ENCODE peak calls at places on chromosomes 11 and 22, in five cellular contexts. P is GM13976, X is H9, E is epithelial cell of esophagus, F is A549. Q is an unnamed sample.

GRCh38 chr11:121435796-121436511 is 16.2 kb upstream of the SORL1 start:
- DNase-seq in P (no peak), X (no peak), E (no peak), F (no peak), Q (no peak)

GRCh38 chr11:30348035-30348434 is 25.1 kb downstream of the ARL14EP start:
- DNase-seq in P (no peak), X (no peak), E (no peak), F (no peak), Q (no peak)

GRCh38 chr11:101442171-101442570 is 141.6 kb downstream of the TRPC6 start:
- DNase-seq in P (no peak), X (no peak), E (no peak), F (no peak), Q (no peak)

GRCh38 chr22:30649430-30650007 is 13.9 kb downstream of the SLC35E4 start:
- DNase-seq in P (peak; percentile 82), X (peak; percentile 43), E (peak; percentile 94), F (no peak), Q (peak; percentile 45)

GRCh38 chr22:25281675-25282345 is 62.4 kb downstream of the CRYBB2 start:
- DNase-seq in P (no peak), X (peak; percentile 44), E (no peak), F (no peak), Q (no peak)

GRCh38 chr22:21915624-21916308 is 36.9 kb downstream of the PPM1F start:
- DNase-seq in P (peak; percentile 22), X (no peak), E (no peak), F (no peak), Q (no peak)

GRCh38 chr22:31229402-31230140 is 17.5 kb downstream of the LIMK2 start:
- DNase-seq in P (no peak), X (no peak), E (no peak), F (no peak), Q (no peak)

GRCh38 chr22:35648066-35649025 is at the start of gene APOL6:
- DNase-seq in P (peak; percentile 67), X (peak; percentile 32), E (peak; percentile 57), F (peak; percentile 15), Q (peak; percentile 33)

GRCh38 chr11:2992234-2992999 is at the start of gene NAP1L4:
- DNase-seq in P (peak; percentile 99), X (peak; percentile 98), E (peak; percentile 98), F (peak; percentile 100), Q (peak; percentile 89)

GRCh38 chr11:87394924-87395323 is 357.2 kb downstream of the TMEM135 start:
- DNase-seq in P (no peak), X (no peak), E (peak; percentile 31), F (no peak), Q (no peak)

GRCh38 chr11:129910360-129910759 is 15.0 kb upstream of the NFRKB start:
- DNase-seq in P (no peak), X (peak; percentile 55), E (no peak), F (no peak), Q (no peak)

GRCh38 chr11:66069715-66070603 is at the start of gene PACS1:
- DNase-seq in P (peak; percentile 91), X (peak; percentile 73), E (peak; percentile 65), F (peak; percentile 74), Q (peak; percentile 82)

GRCh38 chr11:66068154-66068821 is 1.8 kb upstream of the PACS1 start:
- DNase-seq in P (peak; percentile 70), X (peak; percentile 90), E (peak; percentile 77), F (peak; percentile 77), Q (peak; percentile 59)

GRCh38 chr11:66070604-66071325 is 693 bp downstream of the PACS1 start:
- DNase-seq in P (peak; percentile 52), X (peak; percentile 44), E (peak; percentile 53), F (peak; percentile 38), Q (no peak)

GRCh38 chr11:66067640-66068039 is 2.4 kb upstream of the PACS1 start:
- DNase-seq in P (no peak), X (no peak), E (no peak), F (no peak), Q (no peak)

DNA sequence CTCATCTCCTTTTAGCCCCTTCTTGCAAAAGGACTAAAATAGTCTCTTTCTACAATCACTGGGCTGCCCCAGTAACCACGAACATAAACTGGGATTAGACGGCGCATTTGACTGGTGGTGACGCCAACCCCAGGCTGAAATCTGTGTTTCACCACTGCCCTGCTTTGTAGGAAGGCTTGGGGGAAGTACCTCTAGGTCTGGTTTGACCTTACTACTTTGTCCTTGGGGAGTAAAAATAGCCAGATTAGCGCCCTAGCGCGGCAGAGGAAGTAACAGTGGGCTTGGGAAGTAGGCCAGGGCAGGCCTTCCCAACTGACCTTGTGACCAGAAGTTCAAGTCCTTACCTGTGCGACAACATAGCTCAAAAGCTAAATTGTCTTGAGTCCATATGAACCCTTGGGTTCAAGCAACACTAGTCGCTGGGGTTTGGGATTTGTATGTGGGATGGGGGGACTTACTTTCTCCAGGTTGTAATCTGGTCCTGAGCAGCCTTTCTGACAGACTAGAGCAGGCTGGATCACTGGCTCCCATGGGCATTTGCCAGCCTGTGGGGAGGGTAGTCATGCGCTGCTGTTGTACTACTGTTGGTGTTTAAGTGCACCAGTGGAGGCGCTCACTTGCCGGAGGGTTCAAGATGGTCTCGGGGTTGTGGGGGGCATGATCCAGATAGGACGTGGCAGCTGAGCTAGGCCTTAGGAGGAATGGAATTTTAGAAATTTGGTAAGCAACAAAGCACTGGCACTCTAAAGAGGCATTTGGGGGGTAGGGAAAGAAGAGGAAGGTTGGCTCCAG is 953 bp upstream of the PACS1 start:
- DNase-seq in P (peak; percentile 64), X (no peak), E (peak; percentile 50), F (peak; percentile 77), Q (peak; percentile 52)
- TF ChIP-seq CTCF in P (no peak), X (peak; percentile 36), E (peak; percentile 31), F (peak; percentile 20), Q (no peak)

GRCh38 chr11:27528711-27529110 is 22.1 kb upstream of the LIN7C start:
- DNase-seq in P (no peak), X (no peak), E (no peak), F (no peak), Q (no peak)
- TF ChIP-seq CTCF in P (no peak), X (no peak), E (no peak), F (peak; percentile 13), Q (no peak)

GRCh38 chr11:132856032-132856431 is 676.3 kb downstream of the OPCML start:
- DNase-seq in P (no peak), X (no peak), E (no peak), F (no peak), Q (no peak)

GRCh38 chr11:132862137-132862536 is 670.2 kb downstream of the OPCML start:
- DNase-seq in P (no peak), X (no peak), E (no peak), F (no peak), Q (no peak)

GRCh38 chr11:132853886-132854285 is 678.4 kb downstream of the OPCML start:
- DNase-seq in P (no peak), X (no peak), E (no peak), F (no peak), Q (no peak)

GRCh38 chr11:132855516-132855915 is 676.8 kb downstream of the OPCML start:
- DNase-seq in P (no peak), X (no peak), E (peak; percentile 85), F (no peak), Q (no peak)

DNA sequence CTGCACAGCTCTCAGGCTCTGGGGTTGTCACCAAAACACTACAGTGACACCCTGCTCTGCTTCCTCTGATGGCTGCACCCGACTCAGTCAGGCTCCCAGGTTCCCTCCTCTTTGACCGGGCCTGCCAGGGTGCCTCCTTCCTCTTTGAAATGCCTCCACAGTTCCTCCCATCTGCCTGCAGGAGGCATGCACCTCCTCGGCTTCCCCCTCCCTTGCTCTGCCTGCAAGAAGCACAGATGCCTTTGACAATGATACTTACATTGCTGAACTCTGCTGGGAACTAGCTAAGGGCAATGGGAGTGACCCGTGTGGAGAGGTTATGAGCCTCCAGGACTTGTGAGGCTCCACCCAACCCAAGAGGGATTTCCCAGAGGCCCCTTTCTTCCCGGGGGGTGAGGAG is 674.1 kb downstream of the OPCML start:
- DNase-seq in P (no peak), X (peak; percentile 85), E (peak; percentile 69), F (no peak), Q (no peak)
- TF ChIP-seq CTCF in P (no peak), X (peak; percentile 63), E (peak; percentile 60), F (no peak), Q (no peak)

DNA sequence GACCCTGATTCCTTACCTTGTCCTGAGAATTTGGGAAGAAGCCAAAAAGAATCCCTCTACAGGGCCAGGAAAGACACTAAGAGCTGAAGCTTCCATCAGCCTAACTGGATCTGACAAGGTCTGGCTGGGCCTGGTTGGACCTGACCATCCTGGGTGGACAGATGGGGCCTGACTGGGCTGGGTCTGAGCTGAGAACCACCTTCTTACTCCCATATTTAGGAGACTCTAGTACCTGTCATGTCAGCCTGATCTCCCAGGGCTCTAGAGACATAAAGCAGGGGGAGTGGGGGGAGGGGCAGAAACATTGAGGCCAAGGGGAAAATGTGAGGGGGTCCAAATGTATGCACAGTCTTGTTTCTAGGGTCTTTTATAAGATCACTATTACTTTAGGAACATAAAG is 129.9 kb downstream of the BUD13 start:
- DNase-seq in P (no peak), X (no peak), E (no peak), F (no peak), Q (no peak)
- TF ChIP-seq CTCF in P (no peak), X (no peak), E (no peak), F (no peak), Q (no peak)

GRCh38 chr22:39351689-39352214 is 2.0 kb downstream of the SYNGR1 start:
- DNase-seq in P (peak; percentile 39), X (peak; percentile 43), E (peak; percentile 47), F (no peak), Q (peak; percentile 78)
- TF ChIP-seq CTCF in P (no peak), X (no peak), E (no peak), F (no peak), Q (no peak)

GRCh38 chr11:122756417-122756816 is 81.9 kb upstream of the CRTAM start:
- DNase-seq in P (peak; percentile 63), X (no peak), E (no peak), F (no peak), Q (peak; percentile 32)

GRCh38 chr11:122754028-122754427 is 84.3 kb upstream of the CRTAM start:
- DNase-seq in P (no peak), X (no peak), E (no peak), F (no peak), Q (no peak)

GRCh38 chr11:122755409-122755808 is 82.9 kb upstream of the CRTAM start:
- DNase-seq in P (no peak), X (no peak), E (no peak), F (no peak), Q (no peak)

GRCh38 chr11:122755941-122756340 is 82.4 kb upstream of the CRTAM start:
- DNase-seq in P (no peak), X (no peak), E (no peak), F (no peak), Q (no peak)

DNA sequence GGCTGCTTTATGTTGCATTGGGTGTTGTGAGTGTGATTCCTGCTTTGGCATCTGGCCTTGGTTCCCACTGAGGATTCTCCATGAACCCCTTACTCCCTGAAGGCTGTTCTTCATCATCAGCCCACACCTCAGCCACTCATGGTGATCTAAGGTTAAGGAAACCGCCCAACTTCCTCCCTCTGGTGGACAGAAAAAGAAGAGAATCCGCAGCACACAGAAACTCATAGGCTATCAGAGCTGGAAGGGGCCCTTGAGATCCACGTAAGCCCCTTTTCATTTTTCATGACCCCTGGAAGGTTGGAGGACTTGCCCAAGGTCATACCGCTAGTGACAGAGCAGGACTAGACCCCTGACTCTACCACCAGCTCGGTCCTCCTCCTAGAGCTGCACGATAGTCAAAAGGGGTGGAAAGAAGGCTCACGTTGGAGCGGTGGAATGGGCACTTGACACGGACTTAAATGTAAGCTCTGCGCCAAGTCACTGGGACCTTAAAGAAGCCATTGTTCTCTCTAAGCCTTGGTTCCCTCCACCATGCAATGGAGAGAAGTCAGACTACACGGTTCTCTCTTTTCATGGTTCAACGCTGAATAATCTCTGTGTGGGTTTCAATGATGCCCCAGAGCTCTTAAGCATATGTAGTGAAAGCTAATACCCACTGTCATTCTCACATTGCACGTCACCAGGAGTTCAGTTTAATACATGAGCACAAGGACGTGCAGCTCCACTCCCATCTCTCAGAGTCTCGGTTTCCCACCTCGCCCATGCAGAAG is 83.6 kb upstream of the CRTAM start:
- DNase-seq in P (peak; percentile 58), X (peak; percentile 41), E (no peak), F (no peak), Q (no peak)
- TF ChIP-seq CTCF in P (peak; percentile 51), X (peak; percentile 75), E (peak; percentile 42), F (no peak), Q (no peak)